ENCODE peak calls at places on chromosomes 7 and 10, in seven cellular contexts. P is endodermal cell, U is dorsolateral prefrontal cortex, G is LNCaP clone FGC, I is mesothelial cell of epicardium, O is astrocyte of the spinal cord, N is GM20000. X is an unnamed sample.

GRCh38 chr7:137992042-137992737 is 9.7 kb downstream of the CREB3L2 start:
- DNase-seq in P (no peak), U (no peak), G (no peak), I (no peak), O (peak), N (no peak), X (no peak)

GRCh38 chr7:128008141-128008540 is 23.1 kb downstream of the LRRC4 start:
- DNase-seq in P (no peak), U (no peak), G (no peak), I (no peak), O (no peak), N (no peak), X (no peak)

GRCh38 chr7:104679085-104679484 is 334.9 kb upstream of the KMT2E start:
- DNase-seq in P (no peak), U (no peak), G (no peak), I (no peak), O (no peak), N (no peak), X (no peak)

GRCh38 chr10:59622320-59622901 is 87.2 kb downstream of the SLC16A9 start:
- DNase-seq in P (peak), U (peak), G (peak), I (no peak), O (peak), N (peak), X (no peak)

GRCh38 chr7:84913731-84914130 is 273.1 kb downstream of the SEMA3D start:
- DNase-seq in P (no peak), U (no peak), G (no peak), I (no peak), O (peak), N (no peak), X (no peak)

GRCh38 chr7:157471259-157472125 is 134.7 kb downstream of the DNAJB6 start:
- DNase-seq in P (peak), U (peak), G (no peak), I (no peak), O (no peak), N (no peak), X (no peak)

GRCh38 chr10:75191821-75192568 is 18.6 kb upstream of the VDAC2 start:
- DNase-seq in P (no peak), U (no peak), G (peak), I (no peak), O (peak), N (no peak), X (no peak)

GRCh38 chr7:130901209-130901783 is 167.3 kb upstream of the KLF14 start:
- DNase-seq in P (no peak), U (peak), G (no peak), I (no peak), O (peak), N (no peak), X (no peak)

GRCh38 chr10:71832967-71833366 is 18.1 kb downstream of the PSAP start:
- DNase-seq in P (no peak), U (no peak), G (no peak), I (no peak), O (no peak), N (peak), X (no peak)

GRCh38 chr7:105990726-105991465 is 27.8 kb downstream of the CDHR3 start:
- DNase-seq in P (peak), U (no peak), G (no peak), I (no peak), O (no peak), N (no peak), X (no peak)

GRCh38 chr10:23439920-23440875 is 1.3 kb downstream of the OTUD1 start:
- DNase-seq in P (peak), U (peak), G (no peak), I (peak), O (peak), N (peak), X (peak)

GRCh38 chr10:69065406-69066361 is 22.2 kb upstream of the SRGN start:
- DNase-seq in P (no peak), U (no peak), G (no peak), I (no peak), O (peak), N (peak), X (no peak)

GRCh38 chr10:50400694-50401093 is 149.4 kb upstream of the ASAH2 start:
- DNase-seq in P (no peak), U (no peak), G (no peak), I (no peak), O (no peak), N (no peak), X (no peak)

GRCh38 chr7:118870187-118870586 is 645.7 kb downstream of the ANKRD7 start:
- DNase-seq in P (peak), U (no peak), G (no peak), I (no peak), O (no peak), N (no peak), X (no peak)

GRCh38 chr7:54738737-54739136 is 20.3 kb downstream of the SEC61G start:
- DNase-seq in P (no peak), U (no peak), G (no peak), I (no peak), O (no peak), N (no peak), X (no peak)

GRCh38 chr7:5437348-5437892 is 13.8 kb upstream of the TNRC18 start:
- DNase-seq in P (no peak), U (no peak), G (no peak), I (no peak), O (no peak), N (no peak), X (no peak)

GRCh38 chr7:13982940-13983677 is 6.4 kb downstream of the ETV1 start:
- DNase-seq in P (no peak), U (no peak), G (no peak), I (no peak), O (peak), N (no peak), X (no peak)

GRCh38 chr7:93310346-93310745 is 78.2 kb downstream of the VPS50 start:
- DNase-seq in P (no peak), U (no peak), G (no peak), I (no peak), O (no peak), N (no peak), X (no peak)

GRCh38 chr10:3067045-3067858 is at the start of gene PFKP:
- DNase-seq in P (peak), U (peak), G (no peak), I (no peak), O (no peak), N (peak), X (no peak)

GRCh38 chr7:141232286-141233051 is 158.6 kb downstream of the TMEM178B start:
- DNase-seq in P (no peak), U (no peak), G (no peak), I (no peak), O (no peak), N (no peak), X (no peak)

GRCh38 chr10:80324086-80324485 is 32.5 kb downstream of the DYDC1 start:
- DNase-seq in P (no peak), U (no peak), G (no peak), I (no peak), O (peak), N (no peak), X (no peak)

GRCh38 chr7:138755831-138756590 is 41.8 kb upstream of the TMEM213 start:
- DNase-seq in P (no peak), U (no peak), G (no peak), I (no peak), O (peak), N (no peak), X (no peak)

DNA sequence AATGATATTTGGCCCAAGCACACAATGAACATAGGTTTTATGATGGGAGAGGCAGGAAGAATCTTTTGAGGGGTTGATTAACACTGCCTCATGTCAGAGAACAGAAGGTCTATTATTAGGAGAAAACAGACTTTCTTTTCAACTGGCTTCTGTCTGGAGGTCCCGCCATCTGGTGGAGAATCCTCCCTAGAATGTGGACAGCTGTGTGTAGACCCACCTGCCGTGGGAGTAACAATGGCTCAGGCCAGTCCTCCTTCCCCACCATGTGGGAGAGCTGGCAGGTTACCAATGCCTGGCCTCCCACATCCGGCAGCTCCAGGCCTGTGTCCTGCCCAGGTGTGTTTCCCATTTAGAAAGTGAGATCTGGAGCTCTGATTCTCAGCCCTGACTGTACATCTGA is 70.4 kb upstream of the AOAH start:
- DNase-seq in P (peak), U (no peak), G (no peak), I (no peak), O (no peak), N (no peak), X (no peak)
- TF ChIP-seq CTCF in P (peak), U (no peak), G (no peak), I (no peak), O (no peak), N (no peak), X (no peak)

GRCh38 chr7:43726466-43726865 is 2.9 kb downstream of the COA1 start:
- DNase-seq in P (no peak), U (no peak), G (no peak), I (no peak), O (no peak), N (no peak), X (no peak)

GRCh38 chr7:43729214-43729923 is at the start of gene COA1:
- DNase-seq in P (peak), U (peak), G (peak), I (peak), O (peak), N (peak), X (peak)

GRCh38 chr7:43727003-43727402 is 2.3 kb downstream of the COA1 start:
- DNase-seq in P (no peak), U (no peak), G (no peak), I (no peak), O (no peak), N (no peak), X (no peak)

GRCh38 chr7:43725251-43725650 is 4.1 kb downstream of the COA1 start:
- DNase-seq in P (no peak), U (no peak), G (no peak), I (no peak), O (no peak), N (no peak), X (no peak)

DNA sequence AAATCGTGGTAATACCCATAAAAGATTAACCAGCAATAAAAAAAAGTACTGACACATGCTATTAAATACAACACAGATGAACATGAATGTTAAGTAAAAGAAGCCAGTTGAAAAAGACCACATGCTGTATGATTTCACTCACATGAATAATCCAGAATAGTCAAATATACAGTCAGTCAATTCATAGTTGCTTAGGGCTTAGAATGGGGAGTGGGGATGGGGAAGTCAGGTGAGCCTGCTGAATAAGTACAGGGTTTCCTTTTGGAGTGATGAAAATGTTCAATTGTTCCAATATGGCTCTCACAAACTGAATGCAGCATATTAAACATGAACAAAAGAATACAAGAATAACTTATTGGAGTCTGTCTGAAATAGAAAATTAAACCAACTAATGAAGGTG is 1.8 kb downstream of the COA1 start:
- DNase-seq in P (no peak), U (no peak), G (no peak), I (no peak), O (no peak), N (no peak), X (no peak)
- TF ChIP-seq CTCF in P (no peak), U (no peak), G (no peak), I (no peak), O (no peak), N (no peak), X (no peak)

GRCh38 chr10:37495415-37495814 is 362.0 kb downstream of the ZNF248 start:
- DNase-seq in P (no peak), U (no peak), G (peak), I (no peak), O (no peak), N (no peak), X (no peak)
- TF ChIP-seq CTCF in P (peak), U (no peak), G (peak), I (peak), O (no peak), N (no peak), X (no peak)

GRCh38 chr7:22824760-22825159 is 2.1 kb upstream of the TOMM7 start:
- DNase-seq in P (peak), U (no peak), G (no peak), I (no peak), O (no peak), N (no peak), X (no peak)

GRCh38 chr7:22823142-22823497 is 471 bp upstream of the TOMM7 start:
- DNase-seq in P (peak), U (no peak), G (no peak), I (no peak), O (no peak), N (no peak), X (no peak)

GRCh38 chr7:22821702-22822485 is 755 bp downstream of the TOMM7 start:
- DNase-seq in P (peak), U (no peak), G (no peak), I (no peak), O (peak), N (no peak), X (no peak)

GRCh38 chr7:22819476-22819875 is 3.2 kb downstream of the TOMM7 start:
- DNase-seq in P (no peak), U (no peak), G (no peak), I (no peak), O (no peak), N (no peak), X (no peak)

GRCh38 chr7:22822486-22823141 is at the start of gene TOMM7:
- DNase-seq in P (peak), U (peak), G (peak), I (peak), O (peak), N (peak), X (peak)
- TF ChIP-seq CTCF in P (peak), U (peak), G (peak), I (no peak), O (peak), N (peak), X (peak)

GRCh38 chr7:68537228-68538071 is 1060.8 kb upstream of the AUTS2 start:
- DNase-seq in P (no peak), U (no peak), G (no peak), I (no peak), O (no peak), N (no peak), X (no peak)
- TF ChIP-seq CTCF in P (peak), U (no peak), G (no peak), I (no peak), O (no peak), N (no peak), X (no peak)

DNA sequence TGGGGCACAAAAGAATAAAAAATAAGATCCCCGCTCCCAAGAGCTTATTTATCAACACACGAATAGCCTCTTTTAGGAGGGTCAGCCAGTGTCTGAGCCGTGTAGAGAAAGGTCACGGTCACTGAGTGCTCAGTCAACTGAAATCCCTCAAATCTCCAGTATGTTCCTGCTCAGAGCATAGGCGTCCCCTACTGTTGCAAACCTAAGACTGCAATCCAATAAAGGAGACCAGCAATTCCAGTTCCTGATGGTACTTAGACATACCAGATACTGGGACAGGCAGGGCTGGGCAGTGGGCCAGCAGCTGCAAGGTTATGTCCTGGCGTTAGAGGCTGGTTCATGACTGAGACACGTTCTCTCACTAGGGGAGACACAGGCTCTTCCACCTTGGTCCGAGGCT is 93.6 kb downstream of the CACNB2 start:
- DNase-seq in P (peak), U (no peak), G (peak), I (no peak), O (no peak), N (no peak), X (no peak)
- TF ChIP-seq CTCF in P (peak), U (no peak), G (peak), I (peak), O (peak), N (no peak), X (peak)

DNA sequence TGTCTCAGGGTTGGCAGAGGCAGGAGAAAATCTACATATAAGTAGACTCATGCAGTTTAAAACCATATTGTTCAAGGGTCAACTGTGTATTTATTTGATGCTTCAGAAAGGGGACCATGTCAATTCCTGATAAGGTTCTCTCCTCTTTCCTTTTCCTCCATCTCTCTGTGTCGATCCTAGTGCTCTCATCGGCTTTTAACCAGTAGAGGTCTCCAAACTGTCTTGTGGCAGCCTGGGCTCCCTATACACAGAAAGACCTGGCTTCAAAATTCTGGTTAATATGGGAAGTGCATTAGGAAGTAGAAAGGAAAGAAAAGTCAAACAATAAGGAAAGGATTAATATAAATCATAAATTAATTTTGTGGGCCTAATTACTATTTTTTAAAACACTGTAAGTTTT is 304.4 kb upstream of the C7orf33 start:
- DNase-seq in P (no peak), U (no peak), G (no peak), I (no peak), O (peak), N (no peak), X (no peak)
- TF ChIP-seq CTCF in P (peak), U (peak), G (peak), I (no peak), O (peak), N (no peak), X (peak)